ENCODE peak calls at places on chromosome 16, in ten cellular contexts. One of them, this sample, is unnamed.

GRCh38 chr16:54204756-54205155 is 81.8 kb downstream of the IRX3 start:
- DNase-seq in cardiac fibroblast: no peak
- DNase-seq in BE2C: no peak
- DNase-seq in fibroblast of pulmonary artery: no peak
- DNase-seq in sigmoid colon: peak; percentile 25
- DNase-seq in mucosa of descending colon: no peak
- DNase-seq in osteoblast: peak; percentile 35
- DNase-seq in fibroblast of lung: no peak
- DNase-seq in adrenal gland: no peak
- DNase-seq in PC-3: no peak
- DNase-seq in this sample: no peak

GRCh38 chr16:78770353-78771091 is 671.1 kb downstream of the WWOX start:
- DNase-seq in cardiac fibroblast: no peak
- DNase-seq in BE2C: peak; percentile 16
- DNase-seq in fibroblast of pulmonary artery: no peak
- DNase-seq in sigmoid colon: peak; percentile 71
- DNase-seq in mucosa of descending colon: peak; percentile 91
- DNase-seq in osteoblast: peak; percentile 53
- DNase-seq in fibroblast of lung: peak; percentile 29
- DNase-seq in adrenal gland: peak; percentile 90
- DNase-seq in PC-3: peak; percentile 5
- DNase-seq in this sample: peak; percentile 19

GRCh38 chr16:4989391-4990006 is 31.4 kb downstream of the SEC14L5 start:
- DNase-seq in cardiac fibroblast: no peak
- DNase-seq in BE2C: no peak
- DNase-seq in fibroblast of pulmonary artery: no peak
- DNase-seq in sigmoid colon: no peak
- DNase-seq in mucosa of descending colon: no peak
- DNase-seq in osteoblast: no peak
- DNase-seq in fibroblast of lung: no peak
- DNase-seq in adrenal gland: no peak
- DNase-seq in PC-3: no peak
- DNase-seq in this sample: no peak

GRCh38 chr16:4266372-4266771 is 6.5 kb downstream of the TFAP4 start:
- DNase-seq in cardiac fibroblast: peak; percentile 33
- DNase-seq in BE2C: peak; percentile 47
- DNase-seq in fibroblast of pulmonary artery: peak; percentile 28
- DNase-seq in sigmoid colon: no peak
- DNase-seq in mucosa of descending colon: no peak
- DNase-seq in osteoblast: peak; percentile 75
- DNase-seq in fibroblast of lung: peak; percentile 23
- DNase-seq in adrenal gland: no peak
- DNase-seq in PC-3: peak; percentile 21
- DNase-seq in this sample: no peak

GRCh38 chr16:89292443-89293078 is 75.1 kb downstream of the ZNF778 start:
- DNase-seq in cardiac fibroblast: no peak
- DNase-seq in BE2C: no peak
- DNase-seq in fibroblast of pulmonary artery: no peak
- DNase-seq in sigmoid colon: no peak
- DNase-seq in mucosa of descending colon: no peak
- DNase-seq in osteoblast: no peak
- DNase-seq in fibroblast of lung: no peak
- DNase-seq in adrenal gland: no peak
- DNase-seq in PC-3: no peak
- DNase-seq in this sample: no peak

GRCh38 chr16:85614338-85615013 is 1.4 kb downstream of the GSE1 start:
- DNase-seq in cardiac fibroblast: no peak
- DNase-seq in BE2C: no peak
- DNase-seq in fibroblast of pulmonary artery: no peak
- DNase-seq in sigmoid colon: no peak
- DNase-seq in mucosa of descending colon: no peak
- DNase-seq in osteoblast: peak; percentile 80
- DNase-seq in fibroblast of lung: no peak
- DNase-seq in adrenal gland: no peak
- DNase-seq in PC-3: no peak
- DNase-seq in this sample: no peak

GRCh38 chr16:84548508-84548907 is 44.0 kb upstream of the MEAK7 start:
- DNase-seq in cardiac fibroblast: no peak
- DNase-seq in BE2C: no peak
- DNase-seq in fibroblast of pulmonary artery: no peak
- DNase-seq in sigmoid colon: no peak
- DNase-seq in mucosa of descending colon: no peak
- DNase-seq in osteoblast: no peak
- DNase-seq in fibroblast of lung: no peak
- DNase-seq in adrenal gland: no peak
- DNase-seq in PC-3: no peak
- DNase-seq in this sample: no peak

GRCh38 chr16:49494386-49495150 is 121.0 kb downstream of the C16orf78 start:
- DNase-seq in cardiac fibroblast: no peak
- DNase-seq in BE2C: no peak
- DNase-seq in fibroblast of pulmonary artery: no peak
- DNase-seq in sigmoid colon: no peak
- DNase-seq in mucosa of descending colon: no peak
- DNase-seq in osteoblast: no peak
- DNase-seq in fibroblast of lung: no peak
- DNase-seq in adrenal gland: no peak
- DNase-seq in PC-3: no peak
- DNase-seq in this sample: no peak

GRCh38 chr16:12545292-12545610 is 258.4 kb downstream of the CPPED1 start:
- DNase-seq in cardiac fibroblast: no peak
- DNase-seq in BE2C: no peak
- DNase-seq in fibroblast of pulmonary artery: no peak
- DNase-seq in sigmoid colon: no peak
- DNase-seq in mucosa of descending colon: no peak
- DNase-seq in osteoblast: no peak
- DNase-seq in fibroblast of lung: no peak
- DNase-seq in adrenal gland: no peak
- DNase-seq in PC-3: no peak
- DNase-seq in this sample: no peak

GRCh38 chr16:51392651-51393187 is 241.6 kb upstream of the SALL1 start:
- DNase-seq in cardiac fibroblast: peak; percentile 88
- DNase-seq in BE2C: no peak
- DNase-seq in fibroblast of pulmonary artery: peak; percentile 76
- DNase-seq in sigmoid colon: no peak
- DNase-seq in mucosa of descending colon: no peak
- DNase-seq in osteoblast: peak; percentile 41
- DNase-seq in fibroblast of lung: peak; percentile 88
- DNase-seq in adrenal gland: no peak
- DNase-seq in PC-3: no peak
- DNase-seq in this sample: peak; percentile 7

GRCh38 chr16:84368327-84368996 is at the start of gene ATP2C2:
- DNase-seq in cardiac fibroblast: no peak
- DNase-seq in BE2C: no peak
- DNase-seq in fibroblast of pulmonary artery: no peak
- DNase-seq in sigmoid colon: no peak
- DNase-seq in mucosa of descending colon: peak; percentile 92
- DNase-seq in osteoblast: peak; percentile 85
- DNase-seq in fibroblast of lung: no peak
- DNase-seq in adrenal gland: no peak
- DNase-seq in PC-3: peak; percentile 78
- DNase-seq in this sample: no peak

GRCh38 chr16:75486014-75486404 is 9.2 kb downstream of the CHST6 start:
- DNase-seq in cardiac fibroblast: no peak
- DNase-seq in BE2C: no peak
- DNase-seq in fibroblast of pulmonary artery: no peak
- DNase-seq in sigmoid colon: no peak
- DNase-seq in mucosa of descending colon: peak; percentile 68
- DNase-seq in osteoblast: no peak
- DNase-seq in fibroblast of lung: no peak
- DNase-seq in adrenal gland: no peak
- DNase-seq in PC-3: peak; percentile 20
- DNase-seq in this sample: peak; percentile 100

GRCh38 chr16:74083582-74083981 is 213.0 kb upstream of the PSMD7 start:
- DNase-seq in cardiac fibroblast: no peak
- DNase-seq in BE2C: no peak
- DNase-seq in fibroblast of pulmonary artery: no peak
- DNase-seq in sigmoid colon: no peak
- DNase-seq in mucosa of descending colon: no peak
- DNase-seq in osteoblast: no peak
- DNase-seq in fibroblast of lung: no peak
- DNase-seq in adrenal gland: no peak
- DNase-seq in PC-3: no peak
- DNase-seq in this sample: no peak

GRCh38 chr16:70737377-70738082 is 51.7 kb upstream of the MTSS2 start:
- DNase-seq in cardiac fibroblast: peak; percentile 59
- DNase-seq in BE2C: peak; percentile 77
- DNase-seq in fibroblast of pulmonary artery: peak; percentile 73
- DNase-seq in sigmoid colon: peak; percentile 91
- DNase-seq in mucosa of descending colon: peak; percentile 67
- DNase-seq in osteoblast: peak; percentile 95
- DNase-seq in fibroblast of lung: peak; percentile 100
- DNase-seq in adrenal gland: peak; percentile 88
- DNase-seq in PC-3: no peak
- DNase-seq in this sample: no peak

GRCh38 chr16:67594256-67594915 is 32.1 kb downstream of the CTCF start:
- DNase-seq in cardiac fibroblast: no peak
- DNase-seq in BE2C: no peak
- DNase-seq in fibroblast of pulmonary artery: peak; percentile 4
- DNase-seq in sigmoid colon: no peak
- DNase-seq in mucosa of descending colon: no peak
- DNase-seq in osteoblast: no peak
- DNase-seq in fibroblast of lung: no peak
- DNase-seq in adrenal gland: no peak
- DNase-seq in PC-3: peak; percentile 2
- DNase-seq in this sample: no peak

GRCh38 chr16:57507414-57508083 is 21.3 kb upstream of the DOK4 start:
- DNase-seq in cardiac fibroblast: no peak
- DNase-seq in BE2C: peak; percentile 92
- DNase-seq in fibroblast of pulmonary artery: no peak
- DNase-seq in sigmoid colon: peak; percentile 41
- DNase-seq in mucosa of descending colon: no peak
- DNase-seq in osteoblast: peak; percentile 72
- DNase-seq in fibroblast of lung: no peak
- DNase-seq in adrenal gland: no peak
- DNase-seq in PC-3: no peak
- DNase-seq in this sample: no peak

DNA sequence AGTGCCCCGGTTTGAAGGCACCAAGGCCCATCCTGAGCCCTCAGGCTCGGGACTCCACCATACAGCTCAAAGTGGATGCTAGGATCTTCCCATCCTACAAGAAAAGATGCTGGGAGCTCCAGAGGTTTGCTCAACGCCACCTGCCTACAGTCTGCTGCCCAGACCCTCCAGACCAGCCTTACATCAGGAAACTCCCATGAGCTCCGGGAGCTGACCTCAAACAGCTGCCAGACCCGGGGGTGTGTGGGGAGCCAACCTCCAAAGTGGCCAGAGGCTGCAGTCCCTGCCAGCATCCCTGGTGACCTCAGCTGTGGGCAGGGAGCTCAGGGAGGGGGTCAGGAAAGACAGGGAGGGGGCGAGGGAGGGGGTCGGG is 43.8 kb downstream of the C16orf82 start:
- DNase-seq in cardiac fibroblast: no peak
- DNase-seq in BE2C: no peak
- DNase-seq in fibroblast of pulmonary artery: no peak
- DNase-seq in sigmoid colon: no peak
- DNase-seq in mucosa of descending colon: peak; percentile 34
- DNase-seq in osteoblast: peak; percentile 76
- DNase-seq in fibroblast of lung: no peak
- DNase-seq in adrenal gland: peak; percentile 36
- DNase-seq in PC-3: no peak
- DNase-seq in this sample: no peak
- H3K4me3 ChIP-seq in cardiac fibroblast: no peak overlapping the region
- H3K4me3 ChIP-seq in BE2C: peak overlapping the region; percentile 40
- H3K4me3 ChIP-seq in fibroblast of pulmonary artery: no peak overlapping the region
- H3K4me3 ChIP-seq in sigmoid colon: no peak overlapping the region
- H3K4me3 ChIP-seq in mucosa of descending colon: no peak overlapping the region
- H3K4me3 ChIP-seq in osteoblast: no peak overlapping the region
- H3K4me3 ChIP-seq in fibroblast of lung: no peak overlapping the region
- H3K4me3 ChIP-seq in adrenal gland: no peak overlapping the region
- H3K4me3 ChIP-seq in PC-3: peak overlapping the region; percentile 62
- H3K4me3 ChIP-seq in this sample: no peak overlapping the region

DNA sequence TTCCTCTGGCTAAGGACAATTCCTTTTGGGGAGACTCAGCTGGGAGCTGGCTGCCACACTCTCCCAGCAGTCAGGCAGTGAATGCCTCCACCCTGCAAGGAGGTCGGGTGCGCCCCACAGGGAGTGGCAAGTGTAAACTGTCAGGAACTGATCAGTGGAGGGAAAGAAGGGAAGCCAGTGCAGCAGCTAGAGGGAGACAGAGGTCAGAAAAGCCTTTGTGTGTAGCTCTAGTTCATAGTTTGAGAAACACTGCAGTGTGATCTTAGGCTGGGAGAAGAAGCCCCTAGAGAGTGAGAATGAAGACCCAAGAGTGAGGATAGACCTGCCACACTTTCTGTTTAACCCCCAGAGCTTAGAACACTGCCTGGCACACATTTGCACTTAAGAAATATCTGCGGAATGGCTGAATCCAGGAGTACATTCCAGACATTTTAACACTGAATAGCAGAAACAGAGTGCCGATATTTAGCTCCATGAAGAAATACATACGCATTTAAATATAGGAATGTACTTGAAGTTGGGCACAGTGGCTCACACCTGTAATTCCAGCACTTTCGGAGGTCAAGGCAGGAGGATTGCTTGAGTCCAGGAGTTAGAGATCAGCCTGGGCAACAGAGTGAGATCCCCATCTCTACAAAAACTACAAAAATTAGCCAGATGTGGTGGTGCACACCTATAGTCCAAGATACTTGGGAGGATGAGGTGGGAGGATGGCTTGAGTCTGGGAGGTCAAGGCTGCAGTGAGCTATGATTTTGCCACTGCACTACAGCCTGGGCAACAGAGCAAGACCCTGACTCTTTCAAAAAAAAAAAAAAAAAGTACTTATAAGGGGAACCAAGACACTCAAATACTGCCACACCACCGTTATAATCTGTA is 11.1 kb upstream of the SLC5A11 start:
- DNase-seq in cardiac fibroblast: peak; percentile 58
- DNase-seq in BE2C: peak; percentile 41
- DNase-seq in fibroblast of pulmonary artery: peak; percentile 59
- DNase-seq in sigmoid colon: peak; percentile 36
- DNase-seq in mucosa of descending colon: peak; percentile 85
- DNase-seq in osteoblast: peak; percentile 68
- DNase-seq in fibroblast of lung: peak; percentile 64
- DNase-seq in adrenal gland: no peak
- DNase-seq in PC-3: peak; percentile 63
- DNase-seq in this sample: peak; percentile 44
- TF ChIP-seq CTCF in cardiac fibroblast: peak; percentile 80
- TF ChIP-seq CTCF in BE2C: peak; percentile 84
- TF ChIP-seq CTCF in fibroblast of pulmonary artery: peak; percentile 89
- TF ChIP-seq CTCF in sigmoid colon: peak; percentile 29
- TF ChIP-seq CTCF in mucosa of descending colon: peak; percentile 43
- TF ChIP-seq CTCF in osteoblast: peak; percentile 72
- TF ChIP-seq CTCF in fibroblast of lung: peak; percentile 87
- TF ChIP-seq CTCF in adrenal gland: peak; percentile 33
- TF ChIP-seq CTCF in PC-3: peak; percentile 72
- TF ChIP-seq CTCF in this sample: peak; percentile 78

GRCh38 chr16:165218-165538 is 600 bp upstream of the HBM start:
- DNase-seq in cardiac fibroblast: no peak
- DNase-seq in BE2C: no peak
- DNase-seq in fibroblast of pulmonary artery: no peak
- DNase-seq in sigmoid colon: no peak
- DNase-seq in mucosa of descending colon: no peak
- DNase-seq in osteoblast: peak; percentile 48
- DNase-seq in fibroblast of lung: no peak
- DNase-seq in adrenal gland: no peak
- DNase-seq in PC-3: no peak
- DNase-seq in this sample: no peak
- H3K4me3 ChIP-seq in cardiac fibroblast: no peak overlapping the region
- H3K4me3 ChIP-seq in BE2C: peak overlapping the region; percentile 38
- H3K4me3 ChIP-seq in fibroblast of pulmonary artery: no peak overlapping the region
- H3K4me3 ChIP-seq in sigmoid colon: peak overlapping the region; percentile 2
- H3K4me3 ChIP-seq in mucosa of descending colon: no peak overlapping the region
- H3K4me3 ChIP-seq in osteoblast: no peak overlapping the region
- H3K4me3 ChIP-seq in fibroblast of lung: no peak overlapping the region
- H3K4me3 ChIP-seq in adrenal gland: no peak overlapping the region
- H3K4me3 ChIP-seq in PC-3: no peak overlapping the region
- H3K4me3 ChIP-seq in this sample: no peak overlapping the region

GRCh38 chr16:72811867-72812266 is 236.1 kb downstream of the ZFHX3 start:
- DNase-seq in cardiac fibroblast: no peak
- DNase-seq in BE2C: no peak
- DNase-seq in fibroblast of pulmonary artery: no peak
- DNase-seq in sigmoid colon: no peak
- DNase-seq in mucosa of descending colon: no peak
- DNase-seq in osteoblast: no peak
- DNase-seq in fibroblast of lung: no peak
- DNase-seq in adrenal gland: no peak
- DNase-seq in PC-3: no peak
- DNase-seq in this sample: no peak
- TF ChIP-seq CTCF in cardiac fibroblast: no peak
- TF ChIP-seq CTCF in BE2C: no peak
- TF ChIP-seq CTCF in fibroblast of pulmonary artery: no peak
- TF ChIP-seq CTCF in sigmoid colon: no peak
- TF ChIP-seq CTCF in mucosa of descending colon: no peak
- TF ChIP-seq CTCF in osteoblast: no peak
- TF ChIP-seq CTCF in fibroblast of lung: no peak
- TF ChIP-seq CTCF in adrenal gland: no peak
- TF ChIP-seq CTCF in PC-3: no peak
- TF ChIP-seq CTCF in this sample: no peak